ENCODE peak calls at places on chromosome X, in nine cellular contexts. One of them, this sample, is unnamed.

GRCh38 chrX:120144178-120144844 is 14.1 kb upstream of the RHOXF2 start:
- DNase-seq in activated T-helper 1 cell treated with anti-CD3 and anti-CD28 coated beads, Interleukin-2, amount 50 U/mL, for 16 hours: no peak
- DNase-seq in AG09309: no peak
- DNase-seq in chondrocyte: no peak
- DNase-seq in CD4-positive, CD25-positive, alpha-beta regulatory T cell: no peak
- DNase-seq in left ventricle myocardium superior: no peak
- DNase-seq in H54: no peak
- DNase-seq in cardiac muscle cell: no peak
- DNase-seq in iPS DF 6.9: no peak
- DNase-seq in this sample: no peak

GRCh38 chrX:124478046-124478445 is 131.7 kb downstream of the SH2D1A start:
- DNase-seq in activated T-helper 1 cell treated with anti-CD3 and anti-CD28 coated beads, Interleukin-2, amount 50 U/mL, for 16 hours: no peak
- DNase-seq in chondrocyte: no peak
- DNase-seq in H54: no peak
- DNase-seq in AG09309: no peak
- DNase-seq in left ventricle myocardium superior: no peak
- DNase-seq in iPS DF 6.9: no peak
- DNase-seq in cardiac muscle cell: no peak
- DNase-seq in CD4-positive, CD25-positive, alpha-beta regulatory T cell: no peak
- DNase-seq in this sample: no peak

GRCh38 chrX:151621422-151621821 is 57.9 kb downstream of the PASD1 start:
- DNase-seq in H54: no peak
- DNase-seq in chondrocyte: no peak
- DNase-seq in AG09309: no peak
- DNase-seq in CD4-positive, CD25-positive, alpha-beta regulatory T cell: no peak
- DNase-seq in left ventricle myocardium superior: no peak
- DNase-seq in cardiac muscle cell: no peak
- DNase-seq in iPS DF 6.9: no peak
- DNase-seq in activated T-helper 1 cell treated with anti-CD3 and anti-CD28 coated beads, Interleukin-2, amount 50 U/mL, for 16 hours: no peak
- DNase-seq in this sample: no peak

GRCh38 chrX:88202149-88202548 is 544.9 kb upstream of the CPXCR1 start:
- DNase-seq in AG09309: no peak
- DNase-seq in CD4-positive, CD25-positive, alpha-beta regulatory T cell: no peak
- DNase-seq in iPS DF 6.9: no peak
- DNase-seq in activated T-helper 1 cell treated with anti-CD3 and anti-CD28 coated beads, Interleukin-2, amount 50 U/mL, for 16 hours: no peak
- DNase-seq in cardiac muscle cell: no peak
- DNase-seq in left ventricle myocardium superior: no peak
- DNase-seq in chondrocyte: no peak
- DNase-seq in H54: no peak
- DNase-seq in this sample: no peak

GRCh38 chrX:6645216-6645615 is 110.3 kb upstream of the VCX3A start:
- DNase-seq in cardiac muscle cell: no peak
- DNase-seq in chondrocyte: no peak
- DNase-seq in H54: no peak
- DNase-seq in left ventricle myocardium superior: no peak
- DNase-seq in activated T-helper 1 cell treated with anti-CD3 and anti-CD28 coated beads, Interleukin-2, amount 50 U/mL, for 16 hours: no peak
- DNase-seq in CD4-positive, CD25-positive, alpha-beta regulatory T cell: no peak
- DNase-seq in iPS DF 6.9: no peak
- DNase-seq in AG09309: no peak
- DNase-seq in this sample: no peak

GRCh38 chrX:45329217-45329616 is 128.5 kb upstream of the DIPK2B start:
- DNase-seq in H54: no peak
- DNase-seq in CD4-positive, CD25-positive, alpha-beta regulatory T cell: no peak
- DNase-seq in chondrocyte: no peak
- DNase-seq in iPS DF 6.9: no peak
- DNase-seq in left ventricle myocardium superior: no peak
- DNase-seq in cardiac muscle cell: no peak
- DNase-seq in activated T-helper 1 cell treated with anti-CD3 and anti-CD28 coated beads, Interleukin-2, amount 50 U/mL, for 16 hours: no peak
- DNase-seq in AG09309: no peak
- DNase-seq in this sample: no peak

GRCh38 chrX:153352858-153353257 is 18.9 kb downstream of the ZNF275 start:
- DNase-seq in AG09309: no peak
- DNase-seq in left ventricle myocardium superior: no peak
- DNase-seq in CD4-positive, CD25-positive, alpha-beta regulatory T cell: no peak
- DNase-seq in activated T-helper 1 cell treated with anti-CD3 and anti-CD28 coated beads, Interleukin-2, amount 50 U/mL, for 16 hours: no peak
- DNase-seq in chondrocyte: no peak
- DNase-seq in cardiac muscle cell: no peak
- DNase-seq in H54: no peak
- DNase-seq in iPS DF 6.9: no peak
- DNase-seq in this sample: no peak

GRCh38 chrX:47595701-47596655 is 13.7 kb downstream of the TIMP1 start:
- DNase-seq in activated T-helper 1 cell treated with anti-CD3 and anti-CD28 coated beads, Interleukin-2, amount 50 U/mL, for 16 hours: no peak
- DNase-seq in H54: no peak
- DNase-seq in CD4-positive, CD25-positive, alpha-beta regulatory T cell: no peak
- DNase-seq in left ventricle myocardium superior: no peak
- DNase-seq in cardiac muscle cell: no peak
- DNase-seq in AG09309: peak
- DNase-seq in iPS DF 6.9: no peak
- DNase-seq in chondrocyte: no peak
- DNase-seq in this sample: peak

GRCh38 chrX:39850630-39851152 is 247.1 kb downstream of the BCOR start:
- DNase-seq in left ventricle myocardium superior: no peak
- DNase-seq in activated T-helper 1 cell treated with anti-CD3 and anti-CD28 coated beads, Interleukin-2, amount 50 U/mL, for 16 hours: no peak
- DNase-seq in H54: no peak
- DNase-seq in CD4-positive, CD25-positive, alpha-beta regulatory T cell: no peak
- DNase-seq in cardiac muscle cell: no peak
- DNase-seq in iPS DF 6.9: no peak
- DNase-seq in AG09309: peak
- DNase-seq in chondrocyte: no peak
- DNase-seq in this sample: no peak

GRCh38 chrX:94814216-94814615 is 1140.2 kb downstream of the FAM133A start:
- DNase-seq in AG09309: no peak
- DNase-seq in activated T-helper 1 cell treated with anti-CD3 and anti-CD28 coated beads, Interleukin-2, amount 50 U/mL, for 16 hours: no peak
- DNase-seq in cardiac muscle cell: no peak
- DNase-seq in CD4-positive, CD25-positive, alpha-beta regulatory T cell: no peak
- DNase-seq in H54: no peak
- DNase-seq in chondrocyte: no peak
- DNase-seq in left ventricle myocardium superior: no peak
- DNase-seq in iPS DF 6.9: no peak
- DNase-seq in this sample: no peak

GRCh38 chrX:56762220-56762619 is 33.2 kb downstream of the NBDY start:
- DNase-seq in AG09309: no peak
- DNase-seq in cardiac muscle cell: no peak
- DNase-seq in chondrocyte: no peak
- DNase-seq in H54: no peak
- DNase-seq in left ventricle myocardium superior: no peak
- DNase-seq in iPS DF 6.9: no peak
- DNase-seq in CD4-positive, CD25-positive, alpha-beta regulatory T cell: no peak
- DNase-seq in activated T-helper 1 cell treated with anti-CD3 and anti-CD28 coated beads, Interleukin-2, amount 50 U/mL, for 16 hours: no peak
- DNase-seq in this sample: no peak

GRCh38 chrX:15146515-15146914 is 123.4 kb downstream of the ASB9 start:
- DNase-seq in cardiac muscle cell: peak
- DNase-seq in AG09309: no peak
- DNase-seq in H54: no peak
- DNase-seq in activated T-helper 1 cell treated with anti-CD3 and anti-CD28 coated beads, Interleukin-2, amount 50 U/mL, for 16 hours: no peak
- DNase-seq in chondrocyte: no peak
- DNase-seq in CD4-positive, CD25-positive, alpha-beta regulatory T cell: no peak
- DNase-seq in left ventricle myocardium superior: no peak
- DNase-seq in iPS DF 6.9: no peak
- DNase-seq in this sample: no peak

GRCh38 chrX:69055193-69055592 is 110.1 kb downstream of the PJA1 start:
- DNase-seq in AG09309: no peak
- DNase-seq in left ventricle myocardium superior: no peak
- DNase-seq in activated T-helper 1 cell treated with anti-CD3 and anti-CD28 coated beads, Interleukin-2, amount 50 U/mL, for 16 hours: no peak
- DNase-seq in iPS DF 6.9: no peak
- DNase-seq in CD4-positive, CD25-positive, alpha-beta regulatory T cell: no peak
- DNase-seq in H54: no peak
- DNase-seq in chondrocyte: no peak
- DNase-seq in cardiac muscle cell: no peak
- DNase-seq in this sample: no peak

GRCh38 chrX:118883994-118884393 is 60.4 kb downstream of the ZCCHC12 start:
- DNase-seq in chondrocyte: no peak
- DNase-seq in CD4-positive, CD25-positive, alpha-beta regulatory T cell: no peak
- DNase-seq in cardiac muscle cell: no peak
- DNase-seq in H54: no peak
- DNase-seq in left ventricle myocardium superior: no peak
- DNase-seq in iPS DF 6.9: no peak
- DNase-seq in activated T-helper 1 cell treated with anti-CD3 and anti-CD28 coated beads, Interleukin-2, amount 50 U/mL, for 16 hours: no peak
- DNase-seq in AG09309: no peak
- DNase-seq in this sample: no peak

GRCh38 chrX:111041018-111041462 is 55.0 kb upstream of the PAK3 start:
- DNase-seq in CD4-positive, CD25-positive, alpha-beta regulatory T cell: peak
- DNase-seq in chondrocyte: no peak
- DNase-seq in H54: peak
- DNase-seq in cardiac muscle cell: no peak
- DNase-seq in left ventricle myocardium superior: no peak
- DNase-seq in iPS DF 6.9: no peak
- DNase-seq in activated T-helper 1 cell treated with anti-CD3 and anti-CD28 coated beads, Interleukin-2, amount 50 U/mL, for 16 hours: no peak
- DNase-seq in AG09309: peak
- DNase-seq in this sample: peak

GRCh38 chrX:8783100-8784098 is 17.8 kb downstream of the FAM9A start:
- DNase-seq in CD4-positive, CD25-positive, alpha-beta regulatory T cell: peak
- DNase-seq in left ventricle myocardium superior: no peak
- DNase-seq in iPS DF 6.9: peak
- DNase-seq in activated T-helper 1 cell treated with anti-CD3 and anti-CD28 coated beads, Interleukin-2, amount 50 U/mL, for 16 hours: no peak
- DNase-seq in AG09309: no peak
- DNase-seq in chondrocyte: no peak
- DNase-seq in H54: no peak
- DNase-seq in cardiac muscle cell: no peak
- DNase-seq in this sample: no peak

GRCh38 chrX:149513713-149514427 is 8.8 kb upstream of the IDS start:
- DNase-seq in H54: no peak
- DNase-seq in AG09309: no peak
- DNase-seq in activated T-helper 1 cell treated with anti-CD3 and anti-CD28 coated beads, Interleukin-2, amount 50 U/mL, for 16 hours: no peak
- DNase-seq in left ventricle myocardium superior: no peak
- DNase-seq in cardiac muscle cell: no peak
- DNase-seq in CD4-positive, CD25-positive, alpha-beta regulatory T cell: no peak
- DNase-seq in iPS DF 6.9: no peak
- DNase-seq in chondrocyte: no peak
- DNase-seq in this sample: no peak

GRCh38 chrX:44314259-44314734 is 29.2 kb downstream of the EFHC2 start:
- DNase-seq in cardiac muscle cell: peak
- DNase-seq in iPS DF 6.9: no peak
- DNase-seq in chondrocyte: no peak
- DNase-seq in activated T-helper 1 cell treated with anti-CD3 and anti-CD28 coated beads, Interleukin-2, amount 50 U/mL, for 16 hours: no peak
- DNase-seq in left ventricle myocardium superior: peak
- DNase-seq in CD4-positive, CD25-positive, alpha-beta regulatory T cell: no peak
- DNase-seq in AG09309: no peak
- DNase-seq in H54: no peak
- DNase-seq in this sample: peak

GRCh38 chrX:68114573-68115199 is 318.6 kb downstream of the OPHN1 start:
- DNase-seq in AG09309: no peak
- DNase-seq in H54: peak
- DNase-seq in cardiac muscle cell: no peak
- DNase-seq in left ventricle myocardium superior: no peak
- DNase-seq in iPS DF 6.9: no peak
- DNase-seq in chondrocyte: no peak
- DNase-seq in activated T-helper 1 cell treated with anti-CD3 and anti-CD28 coated beads, Interleukin-2, amount 50 U/mL, for 16 hours: no peak
- DNase-seq in CD4-positive, CD25-positive, alpha-beta regulatory T cell: no peak
- DNase-seq in this sample: no peak

GRCh38 chrX:119272882-119273806 is 37.1 kb downstream of the PGRMC1 start:
- DNase-seq in activated T-helper 1 cell treated with anti-CD3 and anti-CD28 coated beads, Interleukin-2, amount 50 U/mL, for 16 hours: no peak
- DNase-seq in left ventricle myocardium superior: peak
- DNase-seq in cardiac muscle cell: peak
- DNase-seq in chondrocyte: peak
- DNase-seq in AG09309: no peak
- DNase-seq in CD4-positive, CD25-positive, alpha-beta regulatory T cell: peak
- DNase-seq in iPS DF 6.9: peak
- DNase-seq in H54: no peak
- DNase-seq in this sample: no peak

GRCh38 chrX:85627363-85627762 is 247.9 kb upstream of the POF1B start:
- DNase-seq in iPS DF 6.9: no peak
- DNase-seq in cardiac muscle cell: peak
- DNase-seq in left ventricle myocardium superior: no peak
- DNase-seq in chondrocyte: no peak
- DNase-seq in AG09309: no peak
- DNase-seq in H54: no peak
- DNase-seq in activated T-helper 1 cell treated with anti-CD3 and anti-CD28 coated beads, Interleukin-2, amount 50 U/mL, for 16 hours: no peak
- DNase-seq in CD4-positive, CD25-positive, alpha-beta regulatory T cell: no peak
- DNase-seq in this sample: no peak

GRCh38 chrX:134626434-134626833 is 31.8 kb downstream of the PLAC1 start:
- DNase-seq in left ventricle myocardium superior: peak
- DNase-seq in CD4-positive, CD25-positive, alpha-beta regulatory T cell: no peak
- DNase-seq in iPS DF 6.9: no peak
- DNase-seq in AG09309: no peak
- DNase-seq in chondrocyte: no peak
- DNase-seq in H54: no peak
- DNase-seq in activated T-helper 1 cell treated with anti-CD3 and anti-CD28 coated beads, Interleukin-2, amount 50 U/mL, for 16 hours: no peak
- DNase-seq in cardiac muscle cell: no peak
- DNase-seq in this sample: no peak

GRCh38 chrX:71809886-71810285 is 46.7 kb downstream of the CXorf49B start:
- DNase-seq in left ventricle myocardium superior: no peak
- DNase-seq in chondrocyte: no peak
- DNase-seq in CD4-positive, CD25-positive, alpha-beta regulatory T cell: no peak
- DNase-seq in iPS DF 6.9: no peak
- DNase-seq in AG09309: no peak
- DNase-seq in cardiac muscle cell: no peak
- DNase-seq in activated T-helper 1 cell treated with anti-CD3 and anti-CD28 coated beads, Interleukin-2, amount 50 U/mL, for 16 hours: no peak
- DNase-seq in H54: no peak
- DNase-seq in this sample: no peak

GRCh38 chrX:103376118-103376978 is at the start of gene BEX3:
- DNase-seq in CD4-positive, CD25-positive, alpha-beta regulatory T cell: peak
- DNase-seq in cardiac muscle cell: peak
- DNase-seq in left ventricle myocardium superior: peak
- DNase-seq in iPS DF 6.9: peak
- DNase-seq in H54: no peak
- DNase-seq in chondrocyte: no peak
- DNase-seq in AG09309: no peak
- DNase-seq in activated T-helper 1 cell treated with anti-CD3 and anti-CD28 coated beads, Interleukin-2, amount 50 U/mL, for 16 hours: no peak
- DNase-seq in this sample: no peak

GRCh38 chrX:79524642-79525041 is 157.5 kb upstream of the ITM2A start:
- DNase-seq in CD4-positive, CD25-positive, alpha-beta regulatory T cell: no peak
- DNase-seq in H54: no peak
- DNase-seq in chondrocyte: no peak
- DNase-seq in iPS DF 6.9: no peak
- DNase-seq in left ventricle myocardium superior: no peak
- DNase-seq in activated T-helper 1 cell treated with anti-CD3 and anti-CD28 coated beads, Interleukin-2, amount 50 U/mL, for 16 hours: no peak
- DNase-seq in AG09309: no peak
- DNase-seq in cardiac muscle cell: no peak
- DNase-seq in this sample: no peak